ENCODE peak calls at places on chromosome 10, in five cellular contexts. One of them, this sample, is unnamed.

GRCh38 chr10:132850896-132851295 is 64.9 kb upstream of the NKX6-2 start:
- DNase-seq in A549: no peak
- DNase-seq in adrenal gland: no peak
- DNase-seq in heart left ventricle: no peak
- DNase-seq in spleen: peak; percentile 54
- DNase-seq in this sample: no peak

GRCh38 chr10:60905580-60905979 is 38.4 kb downstream of the RHOBTB1 start:
- DNase-seq in A549: no peak
- DNase-seq in adrenal gland: no peak
- DNase-seq in heart left ventricle: peak; percentile 81
- DNase-seq in spleen: no peak
- DNase-seq in this sample: no peak

GRCh38 chr10:34310234-34310633 is 504.9 kb downstream of the PARD3 start:
- DNase-seq in A549: no peak
- DNase-seq in adrenal gland: no peak
- DNase-seq in heart left ventricle: no peak
- DNase-seq in spleen: no peak
- DNase-seq in this sample: no peak

GRCh38 chr10:29469481-29470354 is 165.1 kb downstream of the SVIL start:
- DNase-seq in A549: no peak
- DNase-seq in adrenal gland: peak; percentile 19
- DNase-seq in heart left ventricle: no peak
- DNase-seq in spleen: no peak
- DNase-seq in this sample: no peak

GRCh38 chr10:67079126-67079525 is 153.3 kb downstream of the LRRTM3 start:
- DNase-seq in A549: no peak
- DNase-seq in adrenal gland: peak; percentile 32
- DNase-seq in heart left ventricle: no peak
- DNase-seq in spleen: no peak
- DNase-seq in this sample: peak; percentile 75

GRCh38 chr10:5089869-5090268 is 4.3 kb upstream of the AKR1C3 start:
- DNase-seq in A549: peak; percentile 87
- DNase-seq in adrenal gland: no peak
- DNase-seq in heart left ventricle: no peak
- DNase-seq in spleen: no peak
- DNase-seq in this sample: peak; percentile 47

GRCh38 chr10:30092151-30092790 is 32.9 kb upstream of the JCAD start:
- DNase-seq in A549: no peak
- DNase-seq in adrenal gland: no peak
- DNase-seq in heart left ventricle: no peak
- DNase-seq in spleen: no peak
- DNase-seq in this sample: no peak

GRCh38 chr10:10222288-10222945 is 795.3 kb upstream of the CELF2 start:
- DNase-seq in A549: no peak
- DNase-seq in adrenal gland: no peak
- DNase-seq in heart left ventricle: no peak
- DNase-seq in spleen: no peak
- DNase-seq in this sample: no peak

GRCh38 chr10:102460836-102461186 is 9.5 kb upstream of the C10orf95 start:
- DNase-seq in A549: no peak
- DNase-seq in adrenal gland: no peak
- DNase-seq in heart left ventricle: no peak
- DNase-seq in spleen: peak; percentile 81
- DNase-seq in this sample: no peak

GRCh38 chr10:68043030-68043429 is 32.1 kb downstream of the HERC4 start:
- DNase-seq in A549: no peak
- DNase-seq in adrenal gland: no peak
- DNase-seq in heart left ventricle: no peak
- DNase-seq in spleen: no peak
- DNase-seq in this sample: no peak

GRCh38 chr10:77989081-77989724 is 40.1 kb downstream of the POLR3A start:
- DNase-seq in A549: no peak
- DNase-seq in adrenal gland: peak; percentile 53
- DNase-seq in heart left ventricle: peak; percentile 83
- DNase-seq in spleen: peak; percentile 38
- DNase-seq in this sample: no peak

GRCh38 chr10:63758080-63758479 is 236.9 kb downstream of the REEP3 start:
- DNase-seq in A549: no peak
- DNase-seq in adrenal gland: no peak
- DNase-seq in heart left ventricle: no peak
- DNase-seq in spleen: no peak
- DNase-seq in this sample: no peak

GRCh38 chr10:130140425-130140824 is 4.2 kb downstream of the GLRX3 start:
- DNase-seq in A549: no peak
- DNase-seq in adrenal gland: no peak
- DNase-seq in heart left ventricle: no peak
- DNase-seq in spleen: no peak
- DNase-seq in this sample: no peak

GRCh38 chr10:16116404-16117304 is 256.3 kb upstream of the MINDY3 start:
- DNase-seq in A549: peak; percentile 49
- DNase-seq in adrenal gland: no peak
- DNase-seq in heart left ventricle: no peak
- DNase-seq in spleen: no peak
- DNase-seq in this sample: peak; percentile 6

GRCh38 chr10:110006358-110007170 is 1.2 kb upstream of the ADD3 start:
- DNase-seq in A549: peak; percentile 45
- DNase-seq in adrenal gland: no peak
- DNase-seq in heart left ventricle: peak; percentile 89
- DNase-seq in spleen: no peak
- DNase-seq in this sample: peak; percentile 48

GRCh38 chr10:102009801-102010425 is 46.1 kb downstream of the ARMH3 start:
- DNase-seq in A549: peak; percentile 86
- DNase-seq in adrenal gland: peak; percentile 73
- DNase-seq in heart left ventricle: peak; percentile 53
- DNase-seq in spleen: no peak
- DNase-seq in this sample: peak; percentile 81

GRCh38 chr10:51001587-51001986 is 72.7 kb upstream of the PRKG1 start:
- DNase-seq in A549: no peak
- DNase-seq in adrenal gland: no peak
- DNase-seq in heart left ventricle: no peak
- DNase-seq in spleen: no peak
- DNase-seq in this sample: no peak

GRCh38 chr10:52314007-52314821 is at the start of gene DKK1:
- DNase-seq in A549: peak; percentile 95
- DNase-seq in adrenal gland: peak; percentile 59
- DNase-seq in heart left ventricle: peak; percentile 46
- DNase-seq in spleen: peak; percentile 88
- DNase-seq in this sample: peak; percentile 49
- TF ChIP-seq POLR2A in A549: peak; percentile 100
- TF ChIP-seq POLR2A in adrenal gland: no peak
- TF ChIP-seq POLR2A in heart left ventricle: no peak
- TF ChIP-seq POLR2A in spleen: no peak
- TF ChIP-seq POLR2A in this sample: no peak

DNA sequence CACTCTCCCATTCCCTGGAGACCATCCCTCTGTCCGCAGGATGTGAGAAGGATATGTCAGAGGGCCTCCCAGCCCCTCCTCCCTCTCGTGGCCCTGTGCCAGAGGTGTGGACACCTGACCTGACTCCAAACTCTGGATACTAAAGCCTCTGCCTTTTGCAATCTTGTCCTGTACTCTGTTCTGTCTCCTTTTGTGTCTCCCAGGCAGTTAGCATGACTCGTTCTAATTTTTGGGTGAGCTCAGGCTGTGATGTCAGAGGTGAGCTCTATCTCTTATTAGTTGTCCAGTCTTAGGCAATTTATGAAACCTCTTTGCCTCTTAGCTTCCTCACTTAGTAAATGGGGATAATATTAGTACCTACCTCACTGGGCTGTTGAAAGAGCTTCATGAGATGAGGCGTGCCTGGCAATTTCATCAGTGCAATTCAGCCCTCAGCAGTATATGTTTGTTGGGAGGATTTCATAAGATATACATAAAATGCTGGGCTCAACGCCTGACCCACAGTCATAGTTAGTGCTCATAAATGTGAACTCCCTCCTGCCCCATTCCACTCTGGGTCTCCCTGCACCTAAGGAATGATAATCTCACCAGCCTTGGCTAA is 10.9 kb downstream of the MARVELD1 start:
- DNase-seq in A549: peak; percentile 50
- DNase-seq in adrenal gland: no peak
- DNase-seq in heart left ventricle: no peak
- DNase-seq in spleen: peak; percentile 29
- DNase-seq in this sample: peak; percentile 26
- TF ChIP-seq POLR2A in A549: no peak
- TF ChIP-seq POLR2A in adrenal gland: no peak
- TF ChIP-seq POLR2A in heart left ventricle: no peak
- TF ChIP-seq POLR2A in spleen: no peak
- TF ChIP-seq POLR2A in this sample: no peak

GRCh38 chr10:69051303-69051702 is 36.6 kb upstream of the SRGN start:
- DNase-seq in A549: no peak
- DNase-seq in adrenal gland: peak; percentile 45
- DNase-seq in heart left ventricle: peak; percentile 45
- DNase-seq in spleen: peak; percentile 82
- DNase-seq in this sample: no peak
- TF ChIP-seq POLR2A in A549: no peak
- TF ChIP-seq POLR2A in adrenal gland: no peak
- TF ChIP-seq POLR2A in heart left ventricle: no peak
- TF ChIP-seq POLR2A in spleen: no peak
- TF ChIP-seq POLR2A in this sample: no peak

GRCh38 chr10:32379950-32380547 is 33.1 kb upstream of the EPC1 start:
- DNase-seq in A549: no peak
- DNase-seq in adrenal gland: no peak
- DNase-seq in heart left ventricle: no peak
- DNase-seq in spleen: no peak
- DNase-seq in this sample: peak; percentile 51

GRCh38 chr10:32377458-32378370 is 30.8 kb upstream of the EPC1 start:
- DNase-seq in A549: peak; percentile 57
- DNase-seq in adrenal gland: peak; percentile 61
- DNase-seq in heart left ventricle: peak; percentile 34
- DNase-seq in spleen: no peak
- DNase-seq in this sample: peak; percentile 82

GRCh38 chr10:32378371-32379301 is 31.7 kb upstream of the EPC1 start:
- DNase-seq in A549: peak; percentile 90
- DNase-seq in adrenal gland: peak; percentile 96
- DNase-seq in heart left ventricle: peak; percentile 96
- DNase-seq in spleen: peak; percentile 98
- DNase-seq in this sample: peak; percentile 95

GRCh38 chr10:32381165-32381564 is 34.2 kb upstream of the EPC1 start:
- DNase-seq in A549: no peak
- DNase-seq in adrenal gland: no peak
- DNase-seq in heart left ventricle: no peak
- DNase-seq in spleen: no peak
- DNase-seq in this sample: no peak

GRCh38 chr10:32379314-32379949 is 32.5 kb upstream of the EPC1 start:
- DNase-seq in A549: peak; percentile 66
- DNase-seq in adrenal gland: no peak
- DNase-seq in heart left ventricle: no peak
- DNase-seq in spleen: no peak
- DNase-seq in this sample: peak; percentile 81
- TF ChIP-seq POLR2A in A549: no peak
- TF ChIP-seq POLR2A in adrenal gland: no peak
- TF ChIP-seq POLR2A in heart left ventricle: no peak
- TF ChIP-seq POLR2A in spleen: no peak
- TF ChIP-seq POLR2A in this sample: no peak

This sample was measured in erythroblast.